ENCODE peak calls at places on chromosomes 2 and 18, in six cellular contexts. C, O, N, Z, K and U are unnamed samples.

GRCh38 chr2:72082021-72082739 is 65.5 kb downstream of the CYP26B1 start:
- DNase-seq in C (no peak), O (no peak), N (peak), Z (no peak), K (no peak), U (no peak)

GRCh38 chr2:234305846-234306245 is 191.0 kb downstream of the ARL4C start:
- DNase-seq in C (no peak), O (no peak), N (no peak), Z (no peak), K (no peak), U (peak)

GRCh38 chr2:202671317-202672035 is 36.7 kb downstream of the FAM117B start:
- DNase-seq in C (no peak), O (no peak), N (no peak), Z (no peak), K (no peak), U (peak)

GRCh38 chr18:44884446-44884845 is 203.8 kb downstream of the SETBP1 start:
- DNase-seq in C (no peak), O (no peak), N (no peak), Z (peak), K (no peak), U (peak)

GRCh38 chr2:32355976-32356734 is 668 bp upstream of the BIRC6 start:
- DNase-seq in C (no peak), O (peak), N (no peak), Z (no peak), K (no peak), U (peak)

GRCh38 chr2:175605989-175606841 is 395.9 kb downstream of the LNPK start:
- DNase-seq in C (peak), O (no peak), N (peak), Z (peak), K (peak), U (peak)

GRCh38 chr2:139374307-139374850 is 594.2 kb upstream of the NXPH2 start:
- DNase-seq in C (no peak), O (no peak), N (no peak), Z (no peak), K (no peak), U (no peak)

GRCh38 chr2:168116448-168116847 is 130.9 kb downstream of the STK39 start:
- DNase-seq in C (peak), O (no peak), N (peak), Z (no peak), K (peak), U (no peak)

GRCh38 chr2:226916662-226917061 is 80.8 kb downstream of the RHBDD1 start:
- DNase-seq in C (no peak), O (no peak), N (no peak), Z (no peak), K (no peak), U (no peak)

GRCh38 chr2:235679471-235679870 is 185.6 kb downstream of the AGAP1 start:
- DNase-seq in C (no peak), O (no peak), N (no peak), Z (no peak), K (no peak), U (no peak)

GRCh38 chr2:26768759-26769500 is 4.8 kb downstream of the SLC35F6 start:
- DNase-seq in C (peak), O (no peak), N (no peak), Z (no peak), K (no peak), U (peak)

GRCh38 chr2:205656426-205656795 is 25.9 kb upstream of the NRP2 start:
- DNase-seq in C (no peak), O (no peak), N (no peak), Z (no peak), K (no peak), U (no peak)